ENCODE peak calls at places on chromosomes 5 and 9, in four cellular contexts. E is fibroblast of lung, O is DND-41, G is body of pancreas. T is an unnamed sample.
A peak's percentile ranks its signal among the peaks of the same experiment; 100 is the strongest.

GRCh38 chr9:71812385-71812784 is 44.1 kb upstream of the CEMIP2 start:
- DNase-seq in O (no peak), E (peak; percentile 24), G (no peak), T (no peak)

GRCh38 chr5:5182508-5183191 is 42.5 kb downstream of the ADAMTS16 start:
- DNase-seq in O (no peak), E (peak; percentile 69), G (no peak), T (no peak)

GRCh38 chr9:75467141-75467540 is 378.8 kb downstream of the OSTF1 start:
- DNase-seq in G (no peak), O (no peak), E (no peak), T (no peak)

GRCh38 chr9:89137548-89138462 is 40.8 kb downstream of the SHC3 start:
- DNase-seq in G (peak; percentile 46), O (peak; percentile 4), E (peak; percentile 96), T (peak; percentile 57)

GRCh38 chr9:114156311-114156657 is 947 bp downstream of the COL27A1 start:
- DNase-seq in G (peak; percentile 47), O (no peak), E (no peak), T (peak; percentile 61)

GRCh38 chr5:150059623-150060022 is 26.7 kb downstream of the CSF1R start:
- DNase-seq in O (no peak), E (no peak), G (no peak), T (no peak)

GRCh38 chr9:35861161-35861897 is 8.9 kb downstream of the OR13J1 start:
- DNase-seq in O (no peak), E (no peak), G (no peak), T (no peak)

GRCh38 chr5:10367586-10367985 is 14.1 kb downstream of the MARCHF6 start:
- DNase-seq in O (no peak), E (peak; percentile 73), G (no peak), T (no peak)

GRCh38 chr9:113468716-113469448 is 5.4 kb downstream of the RGS3 start:
- DNase-seq in G (peak; percentile 78), O (no peak), E (no peak), T (no peak)

GRCh38 chr9:106980551-106981101 is 117.7 kb downstream of the ZNF462 start:
- DNase-seq in E (peak; percentile 77), O (no peak), G (no peak), T (no peak)

GRCh38 chr5:10348258-10348657 is 5.2 kb upstream of the MARCHF6 start:
- DNase-seq in E (no peak), G (no peak), O (no peak), T (no peak)

GRCh38 chr5:173707392-173707791 is 90.9 kb upstream of the BOD1 start:
- DNase-seq in E (peak; percentile 64), G (peak; percentile 78), O (peak; percentile 59), T (no peak)

GRCh38 chr5:43627028-43627427 is 24.0 kb downstream of the NNT start:
- DNase-seq in G (peak; percentile 17), E (peak; percentile 40), O (peak; percentile 35), T (peak; percentile 6)

GRCh38 chr5:157025093-157025698 is 33.7 kb downstream of the HAVCR1 start:
- DNase-seq in G (no peak), E (no peak), O (no peak), T (peak; percentile 96)

GRCh38 chr5:175094461-175094860 is 349.5 kb downstream of the DRD1 start:
- DNase-seq in E (no peak), G (no peak), O (no peak), T (no peak)

GRCh38 chr5:125661584-125661983 is 761.6 kb upstream of the GRAMD2B start:
- DNase-seq in E (no peak), G (no peak), O (no peak), T (no peak)

GRCh38 chr5:64487283-64487682 is 18.5 kb upstream of the RGS7BP start:
- DNase-seq in E (no peak), O (no peak), G (no peak), T (no peak)

GRCh38 chr5:107764976-107765684 is 94.4 kb upstream of the EFNA5 start:
- DNase-seq in G (no peak), O (no peak), E (no peak), T (no peak)

GRCh38 chr9:114958021-114958846 is 27.8 kb upstream of the TNFSF8 start:
- DNase-seq in O (peak; percentile 21), E (peak; percentile 5), G (no peak), T (peak; percentile 75)

GRCh38 chr5:62206150-62206829 is 99.7 kb upstream of the KIF2A start:
- DNase-seq in O (no peak), G (no peak), E (no peak), T (no peak)

GRCh38 chr9:3936520-3937235 is 363.2 kb downstream of the GLIS3 start:
- DNase-seq in E (no peak), O (no peak), G (peak; percentile 22), T (no peak)

GRCh38 chr9:134335095-134335489 is 8.8 kb downstream of the RXRA start:
- DNase-seq in O (no peak), E (no peak), G (no peak), T (no peak)

GRCh38 chr5:66860199-66860975 is 264.2 kb downstream of the MAST4 start:
- DNase-seq in G (no peak), O (no peak), E (peak; percentile 36), T (no peak)

GRCh38 chr9:125484632-125485282 is 222.3 kb downstream of the MAPKAP1 start:
- DNase-seq in O (no peak), E (peak; percentile 97), G (peak; percentile 45), T (no peak)

GRCh38 chr9:127754099-127754760 is 19.1 kb upstream of the TOR2A start:
- DNase-seq in E (peak; percentile 16), O (no peak), G (no peak), T (no peak)

GRCh38 chr5:10685103-10685502 is 75.9 kb downstream of the DAP start:
- DNase-seq in E (no peak), G (no peak), O (no peak), T (no peak)

GRCh38 chr9:37976714-37977477 is 73.0 kb upstream of the SLC25A51 start:
- DNase-seq in O (no peak), E (peak; percentile 97), G (peak; percentile 72), T (no peak)

GRCh38 chr9:83625120-83625710 is 2.3 kb downstream of the IDNK start:
- DNase-seq in E (no peak), G (no peak), O (no peak), T (no peak)

GRCh38 chr5:154042751-154043150 is 4.0 kb downstream of the MFAP3 start:
- DNase-seq in O (no peak), G (no peak), E (no peak), T (no peak)

GRCh38 chr5:138878437-138879235 is 3.5 kb upstream of the LRRTM2 start:
- DNase-seq in G (no peak), E (no peak), O (no peak), T (no peak)

GRCh38 chr5:97388794-97389193 is 205.7 kb upstream of the RIOK2 start:
- DNase-seq in G (no peak), E (peak; percentile 20), O (no peak), T (no peak)

GRCh38 chr5:96687812-96688453 is 25.8 kb downstream of the CAST start:
- DNase-seq in O (no peak), E (peak; percentile 67), G (no peak), T (no peak)

GRCh38 chr5:178644826-178645545 is 18.1 kb upstream of the CLK4 start:
- DNase-seq in G (no peak), O (no peak), E (peak; percentile 32), T (no peak)

GRCh38 chr9:134568116-134568515 is 73.5 kb upstream of the COL5A1 start:
- DNase-seq in O (no peak), E (no peak), G (peak; percentile 5), T (no peak)

GRCh38 chr5:134798468-134798867 is 39.9 kb downstream of the DDX46 start:
- DNase-seq in G (no peak), O (no peak), E (no peak), T (no peak)

GRCh38 chr5:32277782-32278181 is 35.0 kb downstream of the MTMR12 start:
- DNase-seq in O (no peak), G (no peak), E (peak; percentile 40), T (no peak)

GRCh38 chr5:141121563-141121962 is at the start of gene PCDHB4:
- DNase-seq in O (no peak), E (no peak), G (peak; percentile 48), T (peak; percentile 26)
- TF ChIP-seq CTCF in O (no peak), E (no peak), G (peak; percentile 52), T (peak; percentile 43)

DNA sequence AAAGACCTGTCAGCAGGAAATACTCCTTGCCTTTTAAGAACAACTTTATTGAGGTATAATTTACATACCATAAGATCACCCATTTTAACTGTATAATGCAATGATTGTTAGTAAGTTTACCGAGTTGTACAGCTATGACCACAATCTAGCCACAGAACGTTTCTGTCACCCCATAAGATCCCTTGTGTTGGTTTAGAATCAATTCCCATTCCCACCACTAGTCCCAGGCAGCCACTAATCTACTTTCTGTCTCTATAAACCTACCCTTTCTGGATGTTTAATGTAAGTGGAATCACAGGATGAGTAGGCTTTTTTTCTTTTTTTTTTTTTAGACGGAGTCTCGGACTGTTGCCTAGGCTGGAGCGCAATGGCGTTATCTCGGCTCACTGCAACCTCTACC is 4.4 kb downstream of the GPR107 start:
- DNase-seq in E (no peak), G (no peak), O (no peak), T (peak; percentile 22)
- TF ChIP-seq CTCF in E (peak; percentile 35), G (no peak), O (peak; percentile 38), T (peak; percentile 31)

GRCh38 chr9:80285325-80285724 is 713.6 kb downstream of the TLE4 start:
- DNase-seq in O (no peak), G (no peak), E (peak; percentile 21), T (no peak)
- TF ChIP-seq CTCF in O (peak; percentile 22), G (no peak), E (peak; percentile 35), T (no peak)

GRCh38 chr5:136191304-136192014 is 1.5 kb downstream of the SMIM32 start:
- DNase-seq in O (no peak), G (no peak), E (peak; percentile 54), T (no peak)
- TF ChIP-seq CTCF in O (no peak), G (no peak), E (no peak), T (no peak)

DNA sequence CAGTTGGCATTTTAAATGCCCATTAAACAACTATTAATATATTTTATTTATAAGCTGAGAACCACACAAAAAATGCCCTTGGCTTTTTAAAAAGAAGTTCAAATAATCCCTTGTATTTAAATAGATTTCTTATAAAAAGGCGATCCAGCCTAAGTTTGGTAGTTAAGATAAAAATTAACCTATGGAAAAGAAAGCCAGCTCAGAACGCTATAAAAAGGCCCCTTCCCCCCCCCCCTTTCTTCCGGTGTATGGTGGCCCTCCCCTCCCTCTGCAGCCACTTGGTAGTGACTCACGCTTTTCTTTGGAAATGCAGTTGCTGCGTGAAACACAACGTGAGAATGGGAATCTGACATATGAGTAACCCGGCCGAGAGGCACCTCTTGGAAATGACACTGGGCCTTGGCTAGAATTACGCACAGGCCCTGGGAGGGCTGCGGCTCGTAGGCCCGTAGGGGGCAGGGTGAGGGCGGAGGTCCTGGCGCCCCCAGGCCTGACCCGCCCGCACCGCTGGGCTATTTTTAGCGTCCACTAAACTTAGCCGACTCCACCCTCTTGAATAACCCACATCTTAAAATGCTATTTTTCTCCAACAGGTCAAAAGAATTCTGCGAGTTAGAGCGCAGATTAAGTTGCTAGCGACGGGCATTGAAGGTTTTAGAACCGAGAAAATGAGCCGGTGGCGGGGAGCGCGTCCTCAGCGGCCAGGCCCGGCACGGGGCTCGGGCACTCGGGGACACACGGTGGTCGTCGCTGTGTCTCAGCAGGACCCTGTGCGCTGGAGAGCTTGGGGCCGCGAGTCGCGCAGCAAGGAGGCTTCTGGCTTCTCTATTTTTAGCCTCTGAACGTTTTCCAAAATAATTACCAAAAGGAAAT is 168.7 kb downstream of the AUH start:
- DNase-seq in G (peak; percentile 91), O (peak; percentile 64), E (peak; percentile 99), T (peak; percentile 92)
- TF ChIP-seq CTCF in G (no peak), O (no peak), E (no peak), T (no peak)